ENCODE peak calls at places on chromosomes 6 and 20, in five cellular contexts. P, L, I, R and X are unnamed samples.

GRCh38 chr6:43812850-43813584 is 43.0 kb downstream of the VEGFA start:
- DNase-seq in L (peak), R (peak), P (no peak), I (no peak), X (no peak)

GRCh38 chr6:9455794-9456193 is 959.1 kb downstream of the TFAP2A start:
- DNase-seq in P (no peak), I (no peak), L (no peak), R (no peak), X (no peak)

GRCh38 chr6:5030596-5031136 is 26.8 kb upstream of the RPP40 start:
- DNase-seq in P (peak), I (peak), L (peak), R (peak), X (peak)

GRCh38 chr6:111830003-111830402 is 43.2 kb downstream of the FYN start:
- DNase-seq in R (no peak), I (no peak), P (no peak), L (no peak), X (no peak)

GRCh38 chr20:44704551-44704971 is 10.6 kb upstream of the CCN5 start:
- DNase-seq in P (peak), R (no peak), I (peak), L (no peak), X (no peak)

GRCh38 chr6:131059486-131059885 is 3.6 kb downstream of the EPB41L2 start:
- DNase-seq in P (no peak), R (no peak), L (no peak), I (no peak), X (no peak)

GRCh38 chr6:160124605-160125004 is 3.0 kb downstream of the SLC22A1 start:
- DNase-seq in R (no peak), P (no peak), I (no peak), L (no peak), X (no peak)

GRCh38 chr20:17171750-17172149 is 55.1 kb upstream of the PCSK2 start:
- DNase-seq in P (no peak), L (no peak), R (no peak), I (no peak), X (no peak)

GRCh38 chr6:145148392-145149175 is 586.7 kb downstream of the EPM2A start:
- DNase-seq in P (no peak), R (peak), I (peak), L (peak), X (no peak)

GRCh38 chr20:62381202-62381797 is 5.6 kb upstream of the RPS21 start:
- DNase-seq in L (no peak), P (no peak), R (no peak), I (peak), X (no peak)

GRCh38 chr6:79898076-79898475 is 49.3 kb downstream of the ELOVL4 start:
- DNase-seq in P (no peak), L (no peak), R (no peak), I (no peak), X (no peak)

GRCh38 chr20:57392130-57392445 is 892 bp downstream of the RBM38 start:
- DNase-seq in I (no peak), P (peak), R (no peak), L (no peak), X (no peak)

GRCh38 chr6:133097208-133097607 is 143.9 kb upstream of the EYA4 start:
- DNase-seq in L (no peak), P (no peak), R (no peak), I (no peak), X (no peak)

GRCh38 chr20:39032997-39033396 is 70.9 kb downstream of the DHX35 start:
- DNase-seq in P (no peak), L (no peak), I (no peak), R (no peak), X (no peak)

GRCh38 chr6:112321882-112322508 is 25.1 kb upstream of the RFPL4B start:
- DNase-seq in P (no peak), I (no peak), L (no peak), R (no peak), X (no peak)

GRCh38 chr6:161370882-161371281 is 97.0 kb upstream of the AGPAT4 start:
- DNase-seq in P (peak), R (peak), I (peak), L (no peak), X (peak)

GRCh38 chr20:49892260-49893216 is 22.8 kb downstream of the SPATA2 start:
- DNase-seq in I (no peak), P (no peak), R (no peak), L (no peak), X (no peak)

GRCh38 chr6:109816452-109817374 is 125.6 kb downstream of the FIG4 start:
- DNase-seq in L (no peak), I (no peak), R (no peak), P (no peak), X (no peak)

GRCh38 chr6:7986219-7986618 is 75.6 kb upstream of the TXNDC5 start:
- DNase-seq in L (no peak), I (no peak), P (no peak), R (no peak), X (no peak)

GRCh38 chr6:97195117-97195516 is 87.9 kb downstream of the MMS22L start:
- DNase-seq in P (no peak), L (no peak), I (no peak), R (no peak), X (no peak)

GRCh38 chr20:21707999-21708737 is 2.7 kb downstream of the PAX1 start:
- DNase-seq in R (no peak), I (no peak), P (no peak), L (no peak), X (no peak)

GRCh38 chr6:21384211-21384610 is 209.3 kb upstream of the SOX4 start:
- DNase-seq in P (no peak), I (no peak), R (no peak), L (no peak), X (no peak)

GRCh38 chr6:84422380-84422968 is 195.0 kb upstream of the CEP162 start:
- DNase-seq in R (no peak), P (peak), L (no peak), I (peak), X (no peak)

GRCh38 chr6:147207351-147207750 is 3.1 kb downstream of the STXBP5 start:
- DNase-seq in L (no peak), R (no peak), I (no peak), P (no peak), X (no peak)

GRCh38 chr6:27651371-27651732 is 178.4 kb upstream of the ZNF184 start:
- DNase-seq in P (no peak), I (no peak), R (no peak), L (no peak), X (no peak)

GRCh38 chr20:32789896-32790750 is 27.9 kb downstream of the DNMT3B start:
- DNase-seq in P (peak), R (peak), L (peak), I (peak), X (peak)

GRCh38 chr20:36273414-36274247 is 32.5 kb upstream of the DLGAP4 start:
- DNase-seq in I (peak), R (no peak), P (no peak), L (no peak), X (no peak)

GRCh38 chr20:63309261-63310071 is 16.5 kb downstream of the COL20A1 start:
- DNase-seq in R (peak), P (peak), L (no peak), I (peak), X (peak)

GRCh38 chr20:63940472-63941266 is 15.5 kb downstream of the UCKL1 start:
- DNase-seq in P (no peak), I (no peak), R (no peak), L (no peak), X (no peak)

GRCh38 chr6:75893058-75893775 is 144.2 kb downstream of the MYO6 start:
- DNase-seq in L (no peak), I (peak), R (no peak), P (no peak), X (peak)

GRCh38 chr6:37625591-37626374 is 71.9 kb downstream of the MDGA1 start:
- DNase-seq in I (no peak), R (no peak), L (no peak), P (no peak), X (no peak)

GRCh38 chr6:26272171-26272631 is 92.8 kb upstream of the BTN3A2 start:
- DNase-seq in R (peak), P (peak), I (no peak), L (no peak), X (no peak)

DNA sequence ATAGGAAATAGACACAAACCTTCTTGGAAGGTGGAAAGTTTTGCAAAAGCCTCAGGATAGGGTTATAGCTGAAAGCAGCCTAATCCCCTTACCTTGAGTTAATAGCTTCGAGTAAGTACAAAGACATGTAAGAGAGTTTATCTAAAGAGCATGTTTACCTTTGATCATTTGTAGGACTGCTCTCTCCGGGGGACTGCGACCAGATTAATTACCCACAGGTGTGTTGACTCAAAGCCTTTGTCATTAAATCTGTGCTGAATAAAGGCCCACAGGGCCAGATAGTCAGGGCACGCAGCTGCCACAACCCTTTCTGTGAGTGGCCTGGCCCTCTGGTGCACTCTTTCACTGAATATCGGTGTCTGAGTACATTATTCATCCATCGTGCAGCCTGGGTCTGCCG is 5.5 kb upstream of the MICA start:
- DNase-seq in I (no peak), L (no peak), P (no peak), R (no peak), X (no peak)
- H3K27ac ChIP-seq in I (peak), L (no peak), P (no peak), R (no peak), X (no peak)

GRCh38 chr20:54025166-54025835 is 45.1 kb downstream of the BCAS1 start:
- DNase-seq in R (no peak), P (no peak), I (no peak), L (no peak), X (no peak)
- H3K27ac ChIP-seq in R (no peak), P (no peak), I (no peak), L (no peak), X (no peak)

DNA sequence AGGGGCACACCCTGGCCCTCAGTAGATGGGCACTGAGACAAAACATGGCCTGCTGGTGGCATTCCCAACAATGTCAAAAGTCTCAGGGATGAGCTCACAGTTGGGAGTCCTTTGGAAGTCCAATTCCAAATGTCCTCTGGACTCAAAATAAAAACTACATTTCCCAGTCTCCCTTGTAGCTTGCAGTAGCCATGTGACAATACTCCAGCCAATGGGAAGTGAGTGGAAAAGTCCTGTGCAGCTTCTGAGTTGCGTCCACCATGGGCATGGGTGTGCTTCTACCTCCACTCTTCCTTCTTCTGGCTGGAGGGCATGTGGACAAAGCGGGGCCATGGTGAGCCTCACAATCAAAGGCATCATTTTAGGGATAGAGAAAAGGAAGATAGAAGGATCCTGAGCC is 5.8 kb upstream of the ADAM33 start:
- DNase-seq in I (peak), P (no peak), L (no peak), R (no peak), X (no peak)
- H3K27ac ChIP-seq in I (peak), P (peak), L (peak), R (peak), X (no peak)

GRCh38 chr6:20126102-20126752 is 86.0 kb downstream of the MBOAT1 start:
- DNase-seq in R (no peak), P (no peak), L (no peak), I (no peak), X (no peak)
- H3K27ac ChIP-seq in R (peak), P (peak), L (peak), I (no peak), X (no peak)

GRCh38 chr6:167827588-167828324 is 1.0 kb downstream of the AFDN start:
- DNase-seq in L (peak), P (peak), R (peak), I (peak), X (peak)

GRCh38 chr6:167825059-167825758 is 1.5 kb upstream of the AFDN start:
- DNase-seq in P (peak), I (no peak), R (no peak), L (no peak), X (no peak)

GRCh38 chr6:167827062-167827587 is 414 bp downstream of the AFDN start:
- DNase-seq in P (peak), I (peak), R (peak), L (no peak), X (peak)

GRCh38 chr6:167825759-167826229 is 917 bp upstream of the AFDN start:
- DNase-seq in P (peak), R (peak), I (peak), L (peak), X (no peak)

GRCh38 chr6:167826230-167827061 is at the start of gene AFDN:
- DNase-seq in L (peak), R (peak), I (peak), P (peak), X (peak)
- H3K27ac ChIP-seq in L (peak), R (peak), I (peak), P (peak), X (no peak)

GRCh38 chr20:1119128-1119505 is 715 bp downstream of the PSMF1 start:
- DNase-seq in P (no peak), I (no peak), R (no peak), L (no peak), X (no peak)
- H3K27ac ChIP-seq in P (no peak), I (peak), R (peak), L (peak), X (peak)

DNA sequence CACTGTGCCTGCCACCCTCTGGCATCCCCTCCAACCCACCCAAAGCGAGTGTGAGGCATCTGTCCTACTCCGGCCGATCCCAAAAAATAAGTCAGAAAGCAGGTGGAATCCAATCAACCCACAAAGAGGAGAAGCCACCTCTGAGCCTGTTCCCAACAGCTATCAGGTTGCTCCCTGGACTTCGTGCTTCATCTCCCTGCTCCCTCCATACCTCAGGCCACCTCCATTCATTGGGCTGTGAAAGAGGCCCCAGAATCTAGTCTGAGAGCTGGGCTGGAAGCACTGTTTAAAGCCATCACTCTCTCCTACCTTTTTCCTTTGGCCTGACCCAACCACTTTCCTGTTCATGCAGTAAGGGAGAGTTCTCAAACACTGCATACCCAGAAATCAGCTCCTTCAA is 106.1 kb downstream of the ZMYND8 start:
- DNase-seq in P (no peak), I (no peak), L (no peak), R (no peak), X (no peak)
- H3K27ac ChIP-seq in P (no peak), I (peak), L (no peak), R (no peak), X (no peak)

DNA sequence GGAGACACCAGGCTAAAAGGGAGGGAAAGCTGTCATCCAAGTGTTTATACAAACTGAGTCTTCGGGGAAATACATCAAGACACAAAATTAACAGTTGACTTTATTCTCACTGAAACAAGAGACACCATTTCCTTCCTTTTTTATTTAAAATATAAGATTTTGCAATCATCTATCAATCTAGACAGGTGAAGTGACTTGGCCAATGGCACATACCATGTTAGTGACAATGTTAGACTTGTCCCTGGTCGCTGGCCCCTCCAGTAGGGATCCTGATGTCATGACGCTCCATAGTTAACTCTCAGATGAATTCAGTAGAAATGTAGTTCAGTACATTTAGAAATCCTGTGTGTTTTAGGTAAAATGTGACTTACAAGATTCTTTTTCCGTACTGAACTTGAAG is 2.9 kb downstream of the SASH1 start:
- DNase-seq in R (no peak), I (no peak), P (no peak), L (no peak), X (no peak)
- H3K27ac ChIP-seq in R (no peak), I (no peak), P (no peak), L (peak), X (no peak)

GRCh38 chr20:6101346-6101745 is 21.5 kb downstream of the FERMT1 start:
- DNase-seq in R (no peak), L (no peak), I (no peak), P (no peak), X (no peak)

GRCh38 chr20:6103301-6103700 is 19.5 kb downstream of the FERMT1 start:
- DNase-seq in L (no peak), I (no peak), P (no peak), R (no peak), X (no peak)

GRCh38 chr20:6095409-6095808 is 27.4 kb downstream of the FERMT1 start:
- DNase-seq in L (no peak), I (no peak), P (no peak), R (no peak), X (no peak)

GRCh38 chr20:6104493-6105188 is 18.2 kb downstream of the FERMT1 start:
- DNase-seq in R (no peak), P (no peak), I (no peak), L (no peak), X (no peak)

GRCh38 chr20:6100261-6100660 is 22.6 kb downstream of the FERMT1 start:
- DNase-seq in R (no peak), P (no peak), I (no peak), L (no peak), X (no peak)
- H3K27ac ChIP-seq in R (no peak), P (no peak), I (no peak), L (no peak), X (no peak)